ENCODE peak calls at places on chromosomes 7 and 10, in six cellular contexts. Y is RWPE1, D is fibroblast of lung, M is breast epithelium, Z is HepG2, J is hepatocyte. Q is an unnamed sample.
A peak's percentile ranks its signal among the peaks of the same experiment; 100 is the strongest.

GRCh38 chr10:71766717-71767419 is 6.5 kb downstream of the VSIR start:
- DNase-seq in Y (peak; percentile 94), D (peak; percentile 98), Z (peak; percentile 92), J (peak; percentile 90), M (peak; percentile 84), Q (peak; percentile 57)

GRCh38 chr7:139265673-139266072 is 34.6 kb downstream of the UBN2 start:
- DNase-seq in Z (peak; percentile 4), D (no peak), M (no peak), J (no peak), Y (no peak), Q (no peak)

GRCh38 chr7:1140481-1141104 is 19.4 kb downstream of the ZFAND2A start:
- DNase-seq in Z (no peak), D (no peak), J (no peak), M (no peak), Y (no peak), Q (no peak)

GRCh38 chr10:70803768-70804423 is 11.9 kb upstream of the SGPL1 start:
- DNase-seq in Z (no peak), M (peak; percentile 77), D (peak; percentile 39), J (no peak), Y (no peak), Q (peak; percentile 75)

GRCh38 chr10:91140995-91141549 is 79.4 kb upstream of the PCGF5 start:
- DNase-seq in Z (no peak), D (no peak), M (no peak), J (no peak), Y (no peak), Q (no peak)

GRCh38 chr7:87000344-87000743 is 59.1 kb downstream of the ELAPOR2 start:
- DNase-seq in D (no peak), Z (no peak), Y (no peak), J (no peak), M (no peak), Q (no peak)

GRCh38 chr7:229184-229964 is 37.0 kb downstream of the FAM20C start:
- DNase-seq in Y (no peak), J (peak; percentile 66), D (peak; percentile 99), M (peak; percentile 90), Z (no peak), Q (no peak)

GRCh38 chr10:100978121-100978895 is 9.0 kb downstream of the MRPL43 start:
- DNase-seq in J (no peak), Z (no peak), M (no peak), Y (no peak), D (no peak), Q (no peak)

GRCh38 chr7:97639036-97639435 is 92.8 kb upstream of the TAC1 start:
- DNase-seq in M (no peak), Z (no peak), Y (no peak), D (no peak), J (peak; percentile 37), Q (peak; percentile 1)

GRCh38 chr10:88592425-88592824 is 5.9 kb downstream of the LIPJ start:
- DNase-seq in Z (no peak), M (no peak), Y (peak; percentile 61), J (no peak), D (no peak), Q (peak; percentile 6)

GRCh38 chr10:51892965-51893658 is 193.7 kb upstream of the CSTF2T start:
- DNase-seq in M (no peak), Y (no peak), Z (peak; percentile 10), D (no peak), J (no peak), Q (no peak)

GRCh38 chr7:136874393-136875032 is 6.1 kb downstream of the CHRM2 start:
- DNase-seq in Y (no peak), Z (peak; percentile 20), M (no peak), J (peak; percentile 11), D (peak; percentile 34), Q (no peak)

GRCh38 chr10:92914478-92915066 is 66.3 kb downstream of the EXOC6 start:
- DNase-seq in J (peak; percentile 79), D (peak; percentile 33), Y (peak; percentile 39), Z (peak; percentile 68), M (no peak), Q (no peak)

GRCh38 chr10:78247821-78248220 is 214.2 kb downstream of the RPS24 start:
- DNase-seq in M (no peak), D (no peak), J (no peak), Y (no peak), Z (no peak), Q (no peak)

GRCh38 chr10:86285136-86285790 is 81.3 kb downstream of the GRID1 start:
- DNase-seq in Y (no peak), J (no peak), Z (no peak), D (no peak), M (peak; percentile 13), Q (no peak)

GRCh38 chr7:104951546-104951945 is 62.5 kb upstream of the KMT2E start:
- DNase-seq in D (peak; percentile 52), Y (no peak), Z (no peak), J (no peak), M (no peak), Q (no peak)

GRCh38 chr7:47556511-47557180 is 25.3 kb downstream of the TNS3 start:
- DNase-seq in Z (no peak), Y (no peak), D (peak; percentile 64), J (no peak), M (no peak), Q (no peak)

GRCh38 chr10:29257106-29257783 is 31.6 kb upstream of the LYZL1 start:
- DNase-seq in D (peak; percentile 92), Z (no peak), M (peak; percentile 38), J (peak; percentile 84), Y (peak; percentile 23), Q (peak; percentile 2)

GRCh38 chr7:17275749-17276671 is 22.4 kb upstream of the AHR start:
- DNase-seq in Y (peak; percentile 8), M (no peak), J (peak; percentile 32), D (peak; percentile 98), Z (peak; percentile 68), Q (peak; percentile 73)

GRCh38 chr10:120998251-120998650 is 147.1 kb downstream of the WDR11 start:
- DNase-seq in J (no peak), M (no peak), D (no peak), Y (no peak), Z (no peak), Q (no peak)

GRCh38 chr7:124101173-124101768 is 68.4 kb upstream of the TMEM229A start:
- DNase-seq in Z (peak; percentile 14), D (no peak), J (peak; percentile 35), M (no peak), Y (peak; percentile 5), Q (no peak)

GRCh38 chr7:8176370-8177081 is 85.4 kb downstream of the ICA1 start:
- DNase-seq in Y (no peak), D (no peak), Z (no peak), J (no peak), M (no peak), Q (no peak)

GRCh38 chr10:95273393-95274312 is 17.1 kb downstream of the PDLIM1 start:
- DNase-seq in Z (peak; percentile 98), J (peak; percentile 80), M (peak; percentile 72), D (peak; percentile 85), Y (peak; percentile 82), Q (no peak)

GRCh38 chr10:58756126-58756525 is 243.5 kb downstream of the BICC1 start:
- DNase-seq in Y (no peak), M (no peak), D (peak; percentile 85), J (no peak), Z (no peak), Q (no peak)
- H3K27ac ChIP-seq in Y (no peak overlapping the region), M (peak overlapping the region; percentile 77), D (peak overlapping the region; percentile 52), J (peak overlapping the region; percentile 85), Z (no peak overlapping the region), Q (no peak overlapping the region)

GRCh38 chr10:68955786-68956532 is at the start of gene DDX21:
- DNase-seq in Z (peak; percentile 92), J (peak; percentile 94), D (peak; percentile 94), M (peak; percentile 83), Y (peak; percentile 99), Q (peak; percentile 79)

GRCh38 chr10:68957284-68957615 is 1.3 kb downstream of the DDX21 start:
- DNase-seq in D (no peak), Y (no peak), M (no peak), Z (peak; percentile 5), J (no peak), Q (no peak)

GRCh38 chr10:68955414-68955785 is 570 bp upstream of the DDX21 start:
- DNase-seq in Z (no peak), J (peak; percentile 24), D (no peak), M (no peak), Y (no peak), Q (no peak)

GRCh38 chr10:68957654-68958053 is 1.7 kb downstream of the DDX21 start:
- DNase-seq in Y (no peak), D (no peak), M (no peak), J (no peak), Z (no peak), Q (no peak)

GRCh38 chr10:68954904-68955303 is 1.1 kb upstream of the DDX21 start:
- DNase-seq in D (no peak), J (no peak), Z (no peak), M (no peak), Y (no peak), Q (no peak)
- H3K27ac ChIP-seq in D (no peak overlapping the region), J (peak overlapping the region; percentile 96), Z (peak overlapping the region; percentile 91), M (peak overlapping the region; percentile 88), Y (peak overlapping the region; percentile 82), Q (peak overlapping the region; percentile 91)

GRCh38 chr7:13801669-13802068 is 187.8 kb downstream of the ETV1 start:
- DNase-seq in D (no peak), J (no peak), Z (no peak), M (no peak), Y (no peak), Q (no peak)

GRCh38 chr7:13797545-13797944 is 191.9 kb downstream of the ETV1 start:
- DNase-seq in D (no peak), Y (no peak), J (no peak), M (no peak), Z (no peak), Q (no peak)

GRCh38 chr7:13803134-13803533 is 186.3 kb downstream of the ETV1 start:
- DNase-seq in D (no peak), J (no peak), M (no peak), Z (no peak), Y (no peak), Q (no peak)

GRCh38 chr7:13802651-13803050 is 186.8 kb downstream of the ETV1 start:
- DNase-seq in Z (no peak), M (no peak), Y (no peak), D (no peak), J (no peak), Q (no peak)

DNA sequence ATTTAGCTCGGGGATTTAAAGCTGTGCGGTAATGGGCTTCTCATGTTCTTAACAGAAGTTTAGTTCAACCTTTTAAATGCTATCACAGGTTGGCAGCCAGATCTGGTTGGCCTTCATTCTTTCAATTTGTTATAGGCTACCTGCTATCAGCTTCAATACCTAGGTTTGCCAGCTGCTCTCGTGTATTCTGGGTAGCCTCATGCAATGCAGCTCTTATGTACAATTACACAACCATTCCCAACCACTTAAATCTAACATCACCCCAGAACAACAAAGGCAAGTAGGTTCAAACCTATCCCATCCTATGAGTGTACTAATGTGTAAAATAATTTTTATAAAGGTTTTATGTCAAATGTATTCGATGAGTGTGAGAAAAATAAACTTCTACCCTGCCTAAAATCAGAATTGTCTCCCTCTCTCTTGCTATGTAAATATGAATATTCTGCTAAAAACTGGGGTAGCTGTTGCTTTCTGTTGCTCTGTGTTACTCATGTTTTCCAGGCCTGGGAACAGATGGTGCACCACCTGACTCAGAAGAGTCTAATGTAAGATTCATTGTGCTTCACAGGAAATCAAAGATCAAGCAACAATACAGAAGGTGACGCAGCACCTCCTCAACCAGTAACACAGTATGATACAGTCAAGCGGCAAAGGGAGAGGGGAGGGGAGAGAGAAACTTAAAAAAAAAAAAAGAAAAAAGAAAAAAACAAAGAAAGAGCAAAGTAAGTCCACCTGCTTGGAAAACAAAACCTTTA is 188.6 kb downstream of the ETV1 start:
- DNase-seq in M (no peak), J (no peak), Y (peak; percentile 68), D (peak; percentile 95), Z (no peak), Q (peak; percentile 87)
- H3K27ac ChIP-seq in M (no peak overlapping the region), J (no peak overlapping the region), Y (no peak overlapping the region), D (no peak overlapping the region), Z (no peak overlapping the region), Q (peak overlapping the region; percentile 87)

GRCh38 chr10:124559372-124560132 is 97.9 kb downstream of the LHPP start:
- DNase-seq in Z (no peak), J (no peak), M (no peak), D (no peak), Y (no peak), Q (no peak)
- H3K27ac ChIP-seq in Z (no peak overlapping the region), J (peak overlapping the region; percentile 74), M (peak overlapping the region; percentile 29), D (no peak overlapping the region), Y (peak overlapping the region; percentile 70), Q (no peak overlapping the region)

Q was measured in epithelial cell of prostate.